ENCODE peak calls at places on chromosomes 4 and X, in four cellular contexts. One of them, this sample, is unnamed.

GRCh38 chrX:46637937-46638336 is 64.4 kb downstream of the CHST7 start:
- DNase-seq in tibial artery: no peak
- DNase-seq in astrocyte: peak; percentile 33
- DNase-seq in psoas muscle: no peak
- DNase-seq in this sample: no peak

GRCh38 chr4:89998350-89999098 is 103.9 kb downstream of the MMRN1 start:
- DNase-seq in tibial artery: no peak
- DNase-seq in astrocyte: no peak
- DNase-seq in psoas muscle: no peak
- DNase-seq in this sample: no peak

GRCh38 chr4:60400599-60400998 is 799.5 kb upstream of the ADGRL3 start:
- DNase-seq in tibial artery: no peak
- DNase-seq in astrocyte: no peak
- DNase-seq in psoas muscle: no peak
- DNase-seq in this sample: no peak

GRCh38 chrX:51759055-51759454 is 15.8 kb downstream of the GSPT2 start:
- DNase-seq in tibial artery: no peak
- DNase-seq in astrocyte: no peak
- DNase-seq in psoas muscle: no peak
- DNase-seq in this sample: no peak

GRCh38 chr4:89222171-89222570 is 85.4 kb downstream of the GPRIN3 start:
- DNase-seq in tibial artery: no peak
- DNase-seq in astrocyte: no peak
- DNase-seq in psoas muscle: no peak
- DNase-seq in this sample: no peak

GRCh38 chr4:107987916-107988762 is 1.6 kb upstream of the HADH start:
- DNase-seq in tibial artery: no peak
- DNase-seq in astrocyte: no peak
- DNase-seq in psoas muscle: no peak
- DNase-seq in this sample: no peak

GRCh38 chr4:15455290-15455689 is 14.4 kb upstream of the CC2D2A start:
- DNase-seq in tibial artery: peak; percentile 94
- DNase-seq in astrocyte: no peak
- DNase-seq in psoas muscle: peak; percentile 54
- DNase-seq in this sample: no peak

GRCh38 chrX:108348525-108348924 is 89.7 kb downstream of the COL4A6 start:
- DNase-seq in tibial artery: no peak
- DNase-seq in astrocyte: no peak
- DNase-seq in psoas muscle: no peak
- DNase-seq in this sample: no peak

GRCh38 chrX:43679778-43680177 is 23.7 kb downstream of the MAOA start:
- DNase-seq in tibial artery: no peak
- DNase-seq in astrocyte: no peak
- DNase-seq in psoas muscle: no peak
- DNase-seq in this sample: no peak

GRCh38 chrX:113274345-113274744 is 433.7 kb upstream of the AMOT start:
- DNase-seq in tibial artery: no peak
- DNase-seq in astrocyte: no peak
- DNase-seq in psoas muscle: no peak
- DNase-seq in this sample: no peak

GRCh38 chr4:42371306-42372063 is 25.8 kb upstream of the SHISA3 start:
- DNase-seq in tibial artery: no peak
- DNase-seq in astrocyte: peak; percentile 35
- DNase-seq in psoas muscle: no peak
- DNase-seq in this sample: peak; percentile 50

GRCh38 chr4:40395166-40395900 is 60.2 kb downstream of the CHRNA9 start:
- DNase-seq in tibial artery: no peak
- DNase-seq in astrocyte: no peak
- DNase-seq in psoas muscle: no peak
- DNase-seq in this sample: no peak

GRCh38 chrX:135697614-135698013 is 15.8 kb upstream of the CT45A1 start:
- DNase-seq in tibial artery: no peak
- DNase-seq in astrocyte: no peak
- DNase-seq in psoas muscle: no peak
- DNase-seq in this sample: no peak

GRCh38 chr4:48268956-48269860 is at the start of gene TEC:
- DNase-seq in tibial artery: peak; percentile 77
- DNase-seq in astrocyte: no peak
- DNase-seq in psoas muscle: peak; percentile 61
- DNase-seq in this sample: peak; percentile 60

GRCh38 chr4:102627831-102628523 is 126.8 kb downstream of the NFKB1 start:
- DNase-seq in tibial artery: no peak
- DNase-seq in astrocyte: peak; percentile 83
- DNase-seq in psoas muscle: no peak
- DNase-seq in this sample: no peak

GRCh38 chr4:95599777-95600436 is 51.1 kb upstream of the UNC5C start:
- DNase-seq in tibial artery: no peak
- DNase-seq in astrocyte: no peak
- DNase-seq in psoas muscle: no peak
- DNase-seq in this sample: no peak

GRCh38 chr4:69120869-69121268 is 24.6 kb downstream of the UGT2B7 start:
- DNase-seq in tibial artery: no peak
- DNase-seq in astrocyte: no peak
- DNase-seq in psoas muscle: no peak
- DNase-seq in this sample: no peak

GRCh38 chr4:97081951-97082350 is 1061.3 kb downstream of the STPG2 start:
- DNase-seq in tibial artery: no peak
- DNase-seq in astrocyte: no peak
- DNase-seq in psoas muscle: no peak
- DNase-seq in this sample: no peak

GRCh38 chr4:56080384-56080783 is 131.6 kb downstream of the CEP135 start:
- DNase-seq in tibial artery: no peak
- DNase-seq in astrocyte: no peak
- DNase-seq in psoas muscle: no peak
- DNase-seq in this sample: no peak

GRCh38 chr4:184389978-184390518 is 84.3 kb downstream of the IRF2 start:
- DNase-seq in tibial artery: no peak
- DNase-seq in astrocyte: no peak
- DNase-seq in psoas muscle: no peak
- DNase-seq in this sample: no peak

GRCh38 chr4:39472396-39472795 is 13.5 kb downstream of the LIAS start:
- DNase-seq in tibial artery: no peak
- DNase-seq in astrocyte: no peak
- DNase-seq in psoas muscle: no peak
- DNase-seq in this sample: no peak

GRCh38 chr4:55018521-55018920 is 106.9 kb downstream of the KDR start:
- DNase-seq in tibial artery: no peak
- DNase-seq in astrocyte: no peak
- DNase-seq in psoas muscle: no peak
- DNase-seq in this sample: no peak

GRCh38 chrX:111761578-111762135 is 80.7 kb downstream of the ALG13 start:
- DNase-seq in tibial artery: no peak
- DNase-seq in astrocyte: no peak
- DNase-seq in psoas muscle: no peak
- DNase-seq in this sample: no peak

GRCh38 chrX:51257490-51257889 is 75.1 kb upstream of the NUDT10 start:
- DNase-seq in tibial artery: no peak
- DNase-seq in astrocyte: no peak
- DNase-seq in psoas muscle: no peak
- DNase-seq in this sample: no peak

GRCh38 chr4:106541253-106541652 is 172.7 kb upstream of the GIMD1 start:
- DNase-seq in tibial artery: no peak
- DNase-seq in astrocyte: peak; percentile 67
- DNase-seq in psoas muscle: no peak
- DNase-seq in this sample: no peak

GRCh38 chr4:175674219-175674618 is 137.8 kb downstream of the GPM6A start:
- DNase-seq in tibial artery: no peak
- DNase-seq in astrocyte: no peak
- DNase-seq in psoas muscle: no peak
- DNase-seq in this sample: no peak

GRCh38 chrX:52585892-52586291 is 68.8 kb downstream of the SSX7 start:
- DNase-seq in tibial artery: no peak
- DNase-seq in astrocyte: no peak
- DNase-seq in psoas muscle: no peak
- DNase-seq in this sample: no peak

GRCh38 chr4:39664828-39665731 is 26.4 kb upstream of the SMIM14 start:
- DNase-seq in tibial artery: no peak
- DNase-seq in astrocyte: peak; percentile 35
- DNase-seq in psoas muscle: no peak
- DNase-seq in this sample: no peak

GRCh38 chr4:57193996-57194675 is 84.0 kb upstream of the IGFBP7 start:
- DNase-seq in tibial artery: no peak
- DNase-seq in astrocyte: no peak
- DNase-seq in psoas muscle: no peak
- DNase-seq in this sample: no peak

GRCh38 chrX:10118530-10118929 is 38.2 kb upstream of the CLCN4 start:
- DNase-seq in tibial artery: no peak
- DNase-seq in astrocyte: no peak
- DNase-seq in psoas muscle: no peak
- DNase-seq in this sample: no peak

GRCh38 chrX:10112510-10112909 is 44.3 kb upstream of the CLCN4 start:
- DNase-seq in tibial artery: no peak
- DNase-seq in astrocyte: no peak
- DNase-seq in psoas muscle: no peak
- DNase-seq in this sample: no peak

GRCh38 chrX:10117864-10118377 is 38.9 kb upstream of the CLCN4 start:
- DNase-seq in tibial artery: no peak
- DNase-seq in astrocyte: no peak
- DNase-seq in psoas muscle: no peak
- DNase-seq in this sample: no peak

GRCh38 chrX:10117301-10117700 is 39.5 kb upstream of the CLCN4 start:
- DNase-seq in tibial artery: no peak
- DNase-seq in astrocyte: no peak
- DNase-seq in psoas muscle: no peak
- DNase-seq in this sample: no peak

GRCh38 chrX:10115082-10115481 is 41.7 kb upstream of the CLCN4 start:
- DNase-seq in tibial artery: no peak
- DNase-seq in astrocyte: no peak
- DNase-seq in psoas muscle: no peak
- DNase-seq in this sample: no peak
- H3K4me1 ChIP-seq in tibial artery: peaks cover 9% of the 10 kb centered on the region
- H3K4me1 ChIP-seq in astrocyte: no peaks in the 10 kb centered on the region
- H3K4me1 ChIP-seq in psoas muscle: peaks cover 4% of the 10 kb centered on the region
- H3K4me1 ChIP-seq in this sample: peaks cover 19% of the 10 kb centered on the region

GRCh38 chr4:87031946-87032345 is 97.1 kb downstream of the AFF1 start:
- DNase-seq in tibial artery: no peak
- DNase-seq in astrocyte: no peak
- DNase-seq in psoas muscle: no peak
- DNase-seq in this sample: no peak

GRCh38 chr4:87029356-87029755 is 94.5 kb downstream of the AFF1 start:
- DNase-seq in tibial artery: no peak
- DNase-seq in astrocyte: no peak
- DNase-seq in psoas muscle: no peak
- DNase-seq in this sample: no peak

GRCh38 chr4:87032884-87033533 is 98.2 kb downstream of the AFF1 start:
- DNase-seq in tibial artery: no peak
- DNase-seq in astrocyte: peak; percentile 81
- DNase-seq in psoas muscle: no peak
- DNase-seq in this sample: no peak

GRCh38 chr4:87030606-87031441 is 96.0 kb downstream of the AFF1 start:
- DNase-seq in tibial artery: no peak
- DNase-seq in astrocyte: peak; percentile 26
- DNase-seq in psoas muscle: no peak
- DNase-seq in this sample: no peak

GRCh38 chr4:87030124-87030523 is 95.3 kb downstream of the AFF1 start:
- DNase-seq in tibial artery: no peak
- DNase-seq in astrocyte: no peak
- DNase-seq in psoas muscle: no peak
- DNase-seq in this sample: no peak
- H3K4me1 ChIP-seq in tibial artery: peaks cover 87% of the 10 kb centered on the region
- H3K4me1 ChIP-seq in astrocyte: peaks cover 19% of the 10 kb centered on the region
- H3K4me1 ChIP-seq in psoas muscle: peaks cover 100% of the 10 kb centered on the region
- H3K4me1 ChIP-seq in this sample: peaks cover 14% of the 10 kb centered on the region

DNA sequence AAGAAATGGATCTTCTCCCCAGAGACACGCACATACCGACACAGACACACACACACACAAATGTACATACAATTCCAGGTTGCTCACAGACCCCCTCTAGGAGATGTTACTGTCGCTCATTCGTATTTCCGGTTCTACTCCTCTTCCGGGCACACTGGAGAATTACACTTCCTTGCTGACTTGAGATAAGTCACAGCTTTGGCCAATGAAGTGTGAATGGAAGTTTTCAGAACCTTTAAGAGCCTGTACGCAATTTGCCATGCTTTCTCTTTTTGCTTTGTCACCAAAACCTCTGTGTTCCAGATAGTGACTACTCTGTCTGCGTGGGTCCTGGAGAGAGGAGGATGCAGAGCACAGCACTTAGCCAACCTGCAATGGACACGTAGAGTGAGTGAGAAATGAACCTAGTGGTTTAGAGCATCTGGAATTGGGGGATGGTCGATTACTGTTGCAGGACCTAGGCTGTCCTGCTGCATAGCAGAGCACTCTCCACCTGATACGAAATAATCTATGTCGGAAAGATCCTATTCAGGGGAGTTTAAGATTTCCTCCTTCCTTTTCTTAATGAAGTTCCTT is 239.5 kb upstream of the TET2 start:
- DNase-seq in tibial artery: no peak
- DNase-seq in astrocyte: no peak
- DNase-seq in psoas muscle: no peak
- DNase-seq in this sample: no peak
- H3K4me1 ChIP-seq in tibial artery: no peaks in the 10 kb centered on the region
- H3K4me1 ChIP-seq in astrocyte: no peaks in the 10 kb centered on the region
- H3K4me1 ChIP-seq in psoas muscle: no peaks in the 10 kb centered on the region
- H3K4me1 ChIP-seq in this sample: no peaks in the 10 kb centered on the region

GRCh38 chr4:142475663-142476062 is 370.4 kb downstream of the INPP4B start:
- DNase-seq in tibial artery: no peak
- DNase-seq in astrocyte: no peak
- DNase-seq in psoas muscle: no peak
- DNase-seq in this sample: no peak
- H3K4me1 ChIP-seq in tibial artery: no peaks in the 10 kb centered on the region
- H3K4me1 ChIP-seq in astrocyte: peaks cover 6% of the 10 kb centered on the region
- H3K4me1 ChIP-seq in psoas muscle: no peaks in the 10 kb centered on the region
- H3K4me1 ChIP-seq in this sample: peaks cover 14% of the 10 kb centered on the region

GRCh38 chrX:65674351-65674893 is 7.0 kb downstream of the MSN start:
- DNase-seq in tibial artery: no peak
- DNase-seq in astrocyte: no peak
- DNase-seq in psoas muscle: no peak
- DNase-seq in this sample: no peak
- H3K4me1 ChIP-seq in tibial artery: peaks cover 24% of the 10 kb centered on the region
- H3K4me1 ChIP-seq in astrocyte: peaks cover 57% of the 10 kb centered on the region
- H3K4me1 ChIP-seq in psoas muscle: peaks cover 54% of the 10 kb centered on the region
- H3K4me1 ChIP-seq in this sample: peaks cover 74% of the 10 kb centered on the region

This sample was measured in CD4-positive, CD25-positive, alpha-beta regulatory T cell.